ENCODE peak calls at places on chromosome 15, in five cellular contexts. One of them, this sample, is unnamed.
A peak's percentile ranks its signal among the peaks of the same experiment; 100 is the strongest.

GRCh38 chr15:89814112-89814742 is 425 bp downstream of the ANPEP start:
- DNase-seq in stimulated activated CD4-positive, alpha-beta T cell treated with anti-CD3 and anti-CD28 coated beads, Interleukin-1b, Interleukin-23, amount 100 ng/mL, for 1 hour: no peak
- DNase-seq in HFFc6: no peak
- DNase-seq in sigmoid colon: no peak
- DNase-seq in mucosa of gallbladder: no peak
- DNase-seq in this sample: no peak

GRCh38 chr15:90838066-90838465 is 30.3 kb upstream of the FURIN start:
- DNase-seq in stimulated activated CD4-positive, alpha-beta T cell treated with anti-CD3 and anti-CD28 coated beads, Interleukin-1b, Interleukin-23, amount 100 ng/mL, for 1 hour: peak; percentile 73
- DNase-seq in HFFc6: no peak
- DNase-seq in sigmoid colon: no peak
- DNase-seq in mucosa of gallbladder: no peak
- DNase-seq in this sample: peak; percentile 74

GRCh38 chr15:76426941-76427340 is 90.4 kb downstream of the ISL2 start:
- DNase-seq in stimulated activated CD4-positive, alpha-beta T cell treated with anti-CD3 and anti-CD28 coated beads, Interleukin-1b, Interleukin-23, amount 100 ng/mL, for 1 hour: no peak
- DNase-seq in HFFc6: no peak
- DNase-seq in sigmoid colon: no peak
- DNase-seq in mucosa of gallbladder: no peak
- DNase-seq in this sample: no peak

GRCh38 chr15:60009124-60009523 is 5.0 kb downstream of the FOXB1 start:
- DNase-seq in stimulated activated CD4-positive, alpha-beta T cell treated with anti-CD3 and anti-CD28 coated beads, Interleukin-1b, Interleukin-23, amount 100 ng/mL, for 1 hour: no peak
- DNase-seq in HFFc6: no peak
- DNase-seq in sigmoid colon: no peak
- DNase-seq in mucosa of gallbladder: no peak
- DNase-seq in this sample: no peak

GRCh38 chr15:59298255-59298856 is 74.3 kb downstream of the MYO1E start:
- DNase-seq in stimulated activated CD4-positive, alpha-beta T cell treated with anti-CD3 and anti-CD28 coated beads, Interleukin-1b, Interleukin-23, amount 100 ng/mL, for 1 hour: no peak
- DNase-seq in HFFc6: no peak
- DNase-seq in sigmoid colon: no peak
- DNase-seq in mucosa of gallbladder: no peak
- DNase-seq in this sample: peak; percentile 77

GRCh38 chr15:71386448-71387236 is 271.4 kb downstream of the THSD4 start:
- DNase-seq in stimulated activated CD4-positive, alpha-beta T cell treated with anti-CD3 and anti-CD28 coated beads, Interleukin-1b, Interleukin-23, amount 100 ng/mL, for 1 hour: no peak
- DNase-seq in HFFc6: no peak
- DNase-seq in sigmoid colon: no peak
- DNase-seq in mucosa of gallbladder: no peak
- DNase-seq in this sample: no peak

GRCh38 chr15:96345560-96346389 is 15.3 kb downstream of the NR2F2 start:
- DNase-seq in stimulated activated CD4-positive, alpha-beta T cell treated with anti-CD3 and anti-CD28 coated beads, Interleukin-1b, Interleukin-23, amount 100 ng/mL, for 1 hour: no peak
- DNase-seq in HFFc6: no peak
- DNase-seq in sigmoid colon: peak; percentile 89
- DNase-seq in mucosa of gallbladder: peak; percentile 82
- DNase-seq in this sample: no peak

GRCh38 chr15:90711418-90711824 is 5.7 kb upstream of the BLM start:
- DNase-seq in stimulated activated CD4-positive, alpha-beta T cell treated with anti-CD3 and anti-CD28 coated beads, Interleukin-1b, Interleukin-23, amount 100 ng/mL, for 1 hour: no peak
- DNase-seq in HFFc6: no peak
- DNase-seq in sigmoid colon: no peak
- DNase-seq in mucosa of gallbladder: no peak
- DNase-seq in this sample: no peak

GRCh38 chr15:90053685-90054466 is 48.4 kb downstream of the IDH2 start:
- DNase-seq in stimulated activated CD4-positive, alpha-beta T cell treated with anti-CD3 and anti-CD28 coated beads, Interleukin-1b, Interleukin-23, amount 100 ng/mL, for 1 hour: no peak
- DNase-seq in HFFc6: no peak
- DNase-seq in sigmoid colon: no peak
- DNase-seq in mucosa of gallbladder: no peak
- DNase-seq in this sample: no peak

GRCh38 chr15:68055224-68055705 is 1.1 kb downstream of the PIAS1 start:
- DNase-seq in stimulated activated CD4-positive, alpha-beta T cell treated with anti-CD3 and anti-CD28 coated beads, Interleukin-1b, Interleukin-23, amount 100 ng/mL, for 1 hour: peak; percentile 31
- DNase-seq in HFFc6: peak; percentile 53
- DNase-seq in sigmoid colon: no peak
- DNase-seq in mucosa of gallbladder: peak; percentile 40
- DNase-seq in this sample: peak; percentile 56

GRCh38 chr15:52649686-52650085 is 29.5 kb downstream of the ATOSA start:
- DNase-seq in stimulated activated CD4-positive, alpha-beta T cell treated with anti-CD3 and anti-CD28 coated beads, Interleukin-1b, Interleukin-23, amount 100 ng/mL, for 1 hour: no peak
- DNase-seq in HFFc6: no peak
- DNase-seq in sigmoid colon: no peak
- DNase-seq in mucosa of gallbladder: no peak
- DNase-seq in this sample: no peak

GRCh38 chr15:99565031-99565280 is 828 bp upstream of the MEF2A start:
- DNase-seq in stimulated activated CD4-positive, alpha-beta T cell treated with anti-CD3 and anti-CD28 coated beads, Interleukin-1b, Interleukin-23, amount 100 ng/mL, for 1 hour: no peak
- DNase-seq in HFFc6: no peak
- DNase-seq in sigmoid colon: no peak
- DNase-seq in mucosa of gallbladder: no peak
- DNase-seq in this sample: no peak

GRCh38 chr15:79179108-79179561 is 88.6 kb upstream of the RASGRF1 start:
- DNase-seq in stimulated activated CD4-positive, alpha-beta T cell treated with anti-CD3 and anti-CD28 coated beads, Interleukin-1b, Interleukin-23, amount 100 ng/mL, for 1 hour: no peak
- DNase-seq in HFFc6: no peak
- DNase-seq in sigmoid colon: no peak
- DNase-seq in mucosa of gallbladder: no peak
- DNase-seq in this sample: no peak

GRCh38 chr15:58021332-58022230 is 43.9 kb downstream of the ALDH1A2 start:
- DNase-seq in stimulated activated CD4-positive, alpha-beta T cell treated with anti-CD3 and anti-CD28 coated beads, Interleukin-1b, Interleukin-23, amount 100 ng/mL, for 1 hour: no peak
- DNase-seq in HFFc6: no peak
- DNase-seq in sigmoid colon: no peak
- DNase-seq in mucosa of gallbladder: no peak
- DNase-seq in this sample: no peak

GRCh38 chr15:58227706-58228543 is 89.7 kb downstream of the AQP9 start:
- DNase-seq in stimulated activated CD4-positive, alpha-beta T cell treated with anti-CD3 and anti-CD28 coated beads, Interleukin-1b, Interleukin-23, amount 100 ng/mL, for 1 hour: peak; percentile 55
- DNase-seq in HFFc6: peak; percentile 62
- DNase-seq in sigmoid colon: peak; percentile 82
- DNase-seq in mucosa of gallbladder: peak; percentile 68
- DNase-seq in this sample: peak; percentile 23

GRCh38 chr15:74785716-74786032 is 3.8 kb downstream of the CSK start:
- DNase-seq in stimulated activated CD4-positive, alpha-beta T cell treated with anti-CD3 and anti-CD28 coated beads, Interleukin-1b, Interleukin-23, amount 100 ng/mL, for 1 hour: no peak
- DNase-seq in HFFc6: no peak
- DNase-seq in sigmoid colon: peak; percentile 46
- DNase-seq in mucosa of gallbladder: no peak
- DNase-seq in this sample: no peak

GRCh38 chr15:92805080-92805708 is 94.9 kb upstream of the CHD2 start:
- DNase-seq in stimulated activated CD4-positive, alpha-beta T cell treated with anti-CD3 and anti-CD28 coated beads, Interleukin-1b, Interleukin-23, amount 100 ng/mL, for 1 hour: no peak
- DNase-seq in HFFc6: no peak
- DNase-seq in sigmoid colon: no peak
- DNase-seq in mucosa of gallbladder: no peak
- DNase-seq in this sample: no peak

GRCh38 chr15:67690936-67691335 is 134.4 kb upstream of the SKOR1 start:
- DNase-seq in stimulated activated CD4-positive, alpha-beta T cell treated with anti-CD3 and anti-CD28 coated beads, Interleukin-1b, Interleukin-23, amount 100 ng/mL, for 1 hour: no peak
- DNase-seq in HFFc6: no peak
- DNase-seq in sigmoid colon: no peak
- DNase-seq in mucosa of gallbladder: no peak
- DNase-seq in this sample: no peak

GRCh38 chr15:39786444-39787056 is 3.9 kb upstream of the FSIP1 start:
- DNase-seq in stimulated activated CD4-positive, alpha-beta T cell treated with anti-CD3 and anti-CD28 coated beads, Interleukin-1b, Interleukin-23, amount 100 ng/mL, for 1 hour: no peak
- DNase-seq in HFFc6: peak; percentile 44
- DNase-seq in sigmoid colon: no peak
- DNase-seq in mucosa of gallbladder: no peak
- DNase-seq in this sample: no peak

GRCh38 chr15:31473384-31474058 is 146.9 kb downstream of the KLF13 start:
- DNase-seq in stimulated activated CD4-positive, alpha-beta T cell treated with anti-CD3 and anti-CD28 coated beads, Interleukin-1b, Interleukin-23, amount 100 ng/mL, for 1 hour: no peak
- DNase-seq in HFFc6: no peak
- DNase-seq in sigmoid colon: no peak
- DNase-seq in mucosa of gallbladder: no peak
- DNase-seq in this sample: no peak

GRCh38 chr15:78108300-78109084 is 16.1 kb downstream of the SH2D7 start:
- DNase-seq in stimulated activated CD4-positive, alpha-beta T cell treated with anti-CD3 and anti-CD28 coated beads, Interleukin-1b, Interleukin-23, amount 100 ng/mL, for 1 hour: peak; percentile 58
- DNase-seq in HFFc6: peak; percentile 83
- DNase-seq in sigmoid colon: peak; percentile 92
- DNase-seq in mucosa of gallbladder: peak; percentile 83
- DNase-seq in this sample: peak; percentile 69

GRCh38 chr15:68791431-68792283 is 29.0 kb downstream of the ANP32A start:
- DNase-seq in stimulated activated CD4-positive, alpha-beta T cell treated with anti-CD3 and anti-CD28 coated beads, Interleukin-1b, Interleukin-23, amount 100 ng/mL, for 1 hour: no peak
- DNase-seq in HFFc6: no peak
- DNase-seq in sigmoid colon: no peak
- DNase-seq in mucosa of gallbladder: no peak
- DNase-seq in this sample: peak; percentile 76

This sample was measured in stimulated activated naive B cell treated with anti-CD40 and anti-IgM and Interleukin-4, amounts not matched to agents 10 μg/mL and 1 μg/mL and 100 μg/mL, for 72 hours.